ENCODE peak calls at places on chromosome 15, in four cellular contexts. U, V, G and J are unnamed samples. For H3K27me3, the result is how much of the 10 kb centered on the place peaks cover.

GRCh38 chr15:67148196-67148701 is 82.8 kb downstream of the SMAD3 start:
- DNase-seq in U (no peak), V (peak), G (no peak), J (peak)

GRCh38 chr15:64333986-64334385 is 22.0 kb downstream of the CSNK1G1 start:
- DNase-seq in U (no peak), V (no peak), G (no peak), J (no peak)

GRCh38 chr15:48559270-48559669 is 86.2 kb downstream of the FBN1 start:
- DNase-seq in G (peak), V (peak), U (no peak), J (no peak)

GRCh38 chr15:57542505-57542817 is 49.2 kb upstream of the MYZAP start:
- DNase-seq in U (no peak), V (no peak), G (no peak), J (no peak)

GRCh38 chr15:52180851-52181450 is 10.2 kb downstream of the GNB5 start:
- DNase-seq in U (no peak), G (no peak), V (no peak), J (no peak)

GRCh38 chr15:23877502-23878412 is 190.7 kb upstream of the NDN start:
- DNase-seq in V (no peak), G (peak), U (no peak), J (peak)

GRCh38 chr15:60767134-60767824 is 288.3 kb upstream of the ICE2 start:
- DNase-seq in U (no peak), V (no peak), G (no peak), J (no peak)

GRCh38 chr15:84979651-84980050 is 2.0 kb upstream of the PDE8A start:
- DNase-seq in U (no peak), G (peak), V (no peak), J (peak)

GRCh38 chr15:33581032-33581431 is 270.3 kb downstream of the RYR3 start:
- DNase-seq in V (no peak), G (peak), U (no peak), J (no peak)

GRCh38 chr15:63950911-63951481 is 95.3 kb downstream of the DAPK2 start:
- DNase-seq in U (no peak), V (peak), G (no peak), J (no peak)

GRCh38 chr15:76648732-76649444 is 256.3 kb downstream of the SCAPER start:
- DNase-seq in V (no peak), U (no peak), G (no peak), J (no peak)

GRCh38 chr15:92709064-92709463 is 53.5 kb upstream of the FAM174B start:
- DNase-seq in V (peak), U (no peak), G (no peak), J (no peak)

GRCh38 chr15:63288778-63289378 is 11.5 kb downstream of the APH1B start:
- DNase-seq in G (no peak), V (peak), U (peak), J (no peak)

GRCh38 chr15:94387442-94387841 is 156.1 kb downstream of the MCTP2 start:
- DNase-seq in G (no peak), U (no peak), V (no peak), J (no peak)

GRCh38 chr15:74592222-74592621 is 23.4 kb upstream of the CLK3 start:
- DNase-seq in V (no peak), G (no peak), U (no peak), J (no peak)

GRCh38 chr15:74964794-74965193 is 8.2 kb upstream of the RPP25 start:
- DNase-seq in V (peak), G (no peak), U (no peak), J (no peak)

GRCh38 chr15:91965501-91966180 is 112.1 kb downstream of the SLCO3A1 start:
- DNase-seq in U (peak), G (no peak), V (no peak), J (no peak)

GRCh38 chr15:69997701-69998273 is 99.9 kb downstream of the TLE3 start:
- DNase-seq in U (peak), G (no peak), V (no peak), J (peak)

GRCh38 chr15:89783861-89784685 is 7.9 kb downstream of the MESP2 start:
- DNase-seq in U (no peak), V (no peak), G (no peak), J (peak)

GRCh38 chr15:67133738-67134576 is 68.6 kb downstream of the SMAD3 start:
- DNase-seq in U (no peak), G (peak), V (peak), J (peak)

GRCh38 chr15:38111070-38111469 is 141.6 kb upstream of the SPRED1 start:
- DNase-seq in G (no peak), U (no peak), V (no peak), J (no peak)

GRCh38 chr15:73899197-73900128 is 26.1 kb downstream of the TBC1D21 start:
- DNase-seq in G (no peak), U (no peak), V (no peak), J (no peak)

GRCh38 chr15:100105101-100105500 is 236.7 kb downstream of the ADAMTS17 start:
- DNase-seq in V (no peak), G (peak), U (no peak), J (no peak)

GRCh38 chr15:51938286-51938685 is 33.3 kb downstream of the LEO1 start:
- DNase-seq in V (no peak), U (no peak), G (no peak), J (no peak)

GRCh38 chr15:86892774-86893449 is 813.2 kb downstream of the AGBL1 start:
- DNase-seq in G (no peak), V (no peak), U (no peak), J (no peak)

GRCh38 chr15:37653018-37653417 is 281.4 kb upstream of the TMCO5A start:
- DNase-seq in G (no peak), V (no peak), U (no peak), J (no peak)

GRCh38 chr15:48330045-48330840 is 986 bp upstream of the DUT start:
- DNase-seq in V (peak), U (no peak), G (no peak), J (peak)

GRCh38 chr15:35723120-35723707 is 177.2 kb upstream of the DPH6 start:
- DNase-seq in V (no peak), U (no peak), G (no peak), J (no peak)

GRCh38 chr15:42058791-42059190 is 35.6 kb downstream of the PLA2G4D start:
- DNase-seq in V (no peak), U (no peak), G (no peak), J (no peak)

GRCh38 chr15:90388462-90389182 is 580 bp downstream of the IQGAP1 start:
- DNase-seq in U (no peak), G (peak), V (peak), J (peak)

GRCh38 chr15:57224664-57225063 is 151.6 kb upstream of the CGNL1 start:
- DNase-seq in U (no peak), G (no peak), V (no peak), J (no peak)

GRCh38 chr15:93035092-93035915 is 53.7 kb downstream of the RGMA start:
- DNase-seq in V (no peak), U (no peak), G (peak), J (no peak)

GRCh38 chr15:20294651-20295237 is 246.9 kb downstream of the GOLGA6L6 start:
- DNase-seq in G (no peak), U (no peak), V (no peak), J (no peak)

GRCh38 chr15:91853968-91854943 is 748 bp downstream of the SLCO3A1 start:
- DNase-seq in V (no peak), G (peak), U (no peak), J (peak)

GRCh38 chr15:29919380-29919881 is 97.2 kb upstream of the TJP1 start:
- DNase-seq in G (no peak), V (no peak), U (no peak), J (no peak)
- TF ChIP-seq CTCF in G (no peak), V (no peak), U (no peak), J (no peak)

GRCh38 chr15:25188551-25189101 is 233.8 kb downstream of the SNRPN start:
- DNase-seq in G (no peak), V (no peak), U (no peak), J (no peak)

GRCh38 chr15:25185791-25186190 is 231.0 kb downstream of the SNRPN start:
- DNase-seq in V (no peak), U (no peak), G (peak), J (no peak)

GRCh38 chr15:25188051-25188450 is 233.3 kb downstream of the SNRPN start:
- DNase-seq in V (no peak), U (no peak), G (no peak), J (no peak)

GRCh38 chr15:25186411-25186810 is 231.6 kb downstream of the SNRPN start:
- DNase-seq in G (no peak), V (no peak), U (no peak), J (no peak)

GRCh38 chr15:25186906-25187645 is 232.3 kb downstream of the SNRPN start:
- DNase-seq in V (no peak), U (no peak), G (no peak), J (no peak)
- H3K27me3 ChIP-seq in V (under half), U (under half), G (under half), J (under half)

GRCh38 chr15:71256934-71257333 is 141.7 kb downstream of the THSD4 start:
- DNase-seq in G (no peak), U (no peak), V (no peak), J (no peak)
- TF ChIP-seq CTCF in G (no peak), U (peak), V (no peak), J (no peak)

DNA sequence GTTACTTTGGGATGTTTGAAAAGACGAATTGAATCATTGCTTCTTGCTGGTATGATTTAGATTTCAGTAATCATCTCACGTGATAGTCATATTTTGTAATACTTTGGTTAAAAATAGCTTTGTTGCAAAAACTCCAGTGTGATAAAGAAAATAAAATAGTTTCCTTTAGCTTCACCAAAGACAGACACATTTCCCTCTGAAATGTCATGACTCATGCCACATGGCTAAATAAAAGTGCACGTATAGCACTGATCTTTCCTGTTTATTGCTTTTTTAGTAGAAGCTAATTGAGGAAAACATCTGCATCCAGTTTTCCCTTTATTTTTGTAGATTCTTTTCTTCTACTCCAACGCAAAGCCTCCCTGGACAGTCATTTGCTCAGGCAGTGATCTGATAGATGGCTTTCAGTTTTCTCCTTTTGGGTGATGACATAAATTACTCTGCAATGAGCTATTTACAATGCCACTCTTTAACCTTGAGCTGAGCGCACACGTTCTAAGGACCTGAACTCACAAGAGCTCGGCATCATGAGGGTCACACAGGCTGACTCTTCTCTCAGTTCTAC is 84.9 kb downstream of the ARNT2 start:
- DNase-seq in G (no peak), U (no peak), V (peak), J (no peak)
- H3K27me3 ChIP-seq in G (under half), U (under half), V (under half), J (under half)

GRCh38 chr15:50777045-50777444 is 11.5 kb upstream of the SPPL2A start:
- DNase-seq in V (no peak), U (no peak), G (no peak), J (no peak)
- TF ChIP-seq CTCF in V (no peak), U (no peak), G (no peak), J (no peak)

GRCh38 chr15:45120081-45120972 is 6.2 kb downstream of the DUOXA2 start:
- DNase-seq in U (no peak), G (no peak), V (no peak), J (no peak)

GRCh38 chr15:45121706-45122417 is 7.7 kb downstream of the DUOXA2 start:
- DNase-seq in U (peak), V (peak), G (no peak), J (no peak)

GRCh38 chr15:45121020-45121419 is 6.9 kb downstream of the DUOXA2 start:
- DNase-seq in U (no peak), G (no peak), V (no peak), J (no peak)

GRCh38 chr15:45123397-45123796 is 6.3 kb downstream of the DUOXA1 start:
- DNase-seq in V (no peak), U (no peak), G (no peak), J (no peak)

GRCh38 chr15:45122719-45123118 is 7.0 kb downstream of the DUOXA1 start:
- DNase-seq in V (no peak), U (no peak), G (no peak), J (no peak)
- H3K27me3 ChIP-seq in V (under half), U (under half), G (under half), J (under half)

GRCh38 chr15:88337993-88338392 is 81.5 kb upstream of the NTRK3 start:
- DNase-seq in G (no peak), U (no peak), V (no peak), J (no peak)
- TF ChIP-seq CTCF in G (no peak), U (peak), V (no peak), J (no peak)